ENCODE peak calls at places on chromosome 1, in nine cellular contexts. J, V, Q, O, M, A, K, F and X are unnamed samples.

GRCh38 chr1:19582318-19582717 is 61.8 kb upstream of the NBL1 start:
- DNase-seq in Q (peak; percentile 69), J (peak; percentile 60), O (no peak), M (peak; percentile 31), A (no peak), F (no peak), V (no peak), K (peak; percentile 93), X (peak; percentile 70)

GRCh38 chr1:22365331-22366295 is 86.0 kb upstream of the ZBTB40 start:
- DNase-seq in M (no peak), V (no peak), Q (peak; percentile 22), J (no peak), O (no peak), F (no peak), A (no peak), K (no peak), X (no peak)

GRCh38 chr1:39196244-39197215 is 8.0 kb upstream of the MACF1 start:
- DNase-seq in F (no peak), Q (no peak), A (no peak), V (no peak), M (no peak), O (peak; percentile 61), K (no peak), J (no peak), X (no peak)

GRCh38 chr1:77468556-77468955 is 186.7 kb downstream of the AK5 start:
- DNase-seq in M (no peak), Q (no peak), F (no peak), K (no peak), J (no peak), V (no peak), A (no peak), O (no peak), X (no peak)

GRCh38 chr1:63545780-63546179 is 22.5 kb downstream of the EFCAB7 start:
- DNase-seq in J (no peak), K (no peak), M (no peak), V (no peak), Q (no peak), F (no peak), O (peak; percentile 31), A (no peak), X (no peak)

GRCh38 chr1:204826970-204827369 is 43.7 kb upstream of the NFASC start:
- DNase-seq in M (no peak), A (no peak), O (peak; percentile 9), Q (peak; percentile 36), V (no peak), F (no peak), K (no peak), J (peak; percentile 68), X (peak; percentile 40)

GRCh38 chr1:77824083-77824482 is 44.6 kb downstream of the MIGA1 start:
- DNase-seq in J (no peak), V (no peak), Q (no peak), A (no peak), K (no peak), O (peak; percentile 62), M (no peak), F (no peak), X (no peak)

GRCh38 chr1:59692591-59692990 is 122.2 kb upstream of the HOOK1 start:
- DNase-seq in M (no peak), F (no peak), K (no peak), J (no peak), A (no peak), V (no peak), Q (no peak), O (peak; percentile 92), X (peak; percentile 42)

GRCh38 chr1:182565537-182565936 is 23.5 kb downstream of the RNASEL start:
- DNase-seq in K (no peak), J (no peak), F (no peak), V (no peak), M (no peak), Q (no peak), O (peak; percentile 4), A (no peak), X (no peak)

GRCh38 chr1:15803380-15803779 is 4.1 kb downstream of the UQCRHL start:
- DNase-seq in K (no peak), M (no peak), F (no peak), Q (no peak), V (no peak), J (peak; percentile 71), O (peak; percentile 41), A (no peak), X (peak; percentile 48)

GRCh38 chr1:215710340-215710971 is 143.4 kb downstream of the KCTD3 start:
- DNase-seq in J (peak; percentile 90), F (no peak), K (no peak), O (peak; percentile 58), Q (peak; percentile 67), V (no peak), A (no peak), M (no peak), X (peak; percentile 76)

GRCh38 chr1:165226326-165226725 is 130.2 kb downstream of the LMX1A start:
- DNase-seq in O (no peak), J (no peak), V (no peak), F (no peak), K (no peak), Q (no peak), A (no peak), M (no peak), X (no peak)

GRCh38 chr1:183670169-183670568 is 17.1 kb upstream of the APOBEC4 start:
- DNase-seq in Q (no peak), O (no peak), K (no peak), A (no peak), F (no peak), V (no peak), J (no peak), M (no peak), X (no peak)

GRCh38 chr1:39529901-39530535 is 38.6 kb downstream of the BMP8A start:
- DNase-seq in O (no peak), K (peak; percentile 43), Q (no peak), J (no peak), V (no peak), M (no peak), A (no peak), F (no peak), X (no peak)

DNA sequence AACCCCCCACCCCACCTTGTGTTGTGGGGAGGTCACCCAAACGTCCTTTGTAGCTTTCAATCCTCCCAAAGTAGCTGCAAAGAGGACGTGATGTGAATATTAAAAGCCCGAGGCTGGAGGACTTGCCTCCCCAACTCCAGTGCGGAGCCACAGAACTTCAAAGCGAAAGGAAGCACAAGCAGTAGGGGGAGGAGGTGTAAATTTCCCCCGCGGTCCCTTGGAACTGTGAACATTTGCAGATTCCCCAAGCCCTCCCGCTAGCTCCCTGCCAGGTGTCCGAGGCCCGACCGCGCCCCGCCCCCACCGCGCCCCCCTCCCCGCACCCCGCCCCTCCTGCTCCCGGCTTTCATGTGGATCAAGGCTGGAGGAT is 41.5 kb upstream of the HAO2 start:
- DNase-seq in J (peak; percentile 61), V (no peak), A (no peak), K (no peak), O (no peak), M (no peak), Q (no peak), F (no peak), X (no peak)
- H3K4me1 ChIP-seq in J (peaks cover 8% of the 10 kb centered on the region), V (peaks cover 8% of the 10 kb centered on the region), A (no peaks in the 10 kb centered on the region), K (peaks cover 2% of the 10 kb centered on the region), O (no peaks in the 10 kb centered on the region), M (peaks cover 8% of the 10 kb centered on the region), Q (peaks cover 19% of the 10 kb centered on the region), F (no peaks in the 10 kb centered on the region), X (peaks cover 32% of the 10 kb centered on the region)

GRCh38 chr1:172966844-172967540 is 83.7 kb downstream of the TNFSF18 start:
- DNase-seq in O (peak; percentile 9), Q (no peak), V (no peak), M (no peak), F (no peak), A (no peak), K (no peak), J (no peak), X (no peak)
- H3K27ac ChIP-seq in O (no peak overlapping the region), Q (no peak overlapping the region), V (no peak overlapping the region), M (no peak overlapping the region), F (no peak overlapping the region), A (no peak overlapping the region), K (no peak overlapping the region), J (no peak overlapping the region), X (no peak overlapping the region)

DNA sequence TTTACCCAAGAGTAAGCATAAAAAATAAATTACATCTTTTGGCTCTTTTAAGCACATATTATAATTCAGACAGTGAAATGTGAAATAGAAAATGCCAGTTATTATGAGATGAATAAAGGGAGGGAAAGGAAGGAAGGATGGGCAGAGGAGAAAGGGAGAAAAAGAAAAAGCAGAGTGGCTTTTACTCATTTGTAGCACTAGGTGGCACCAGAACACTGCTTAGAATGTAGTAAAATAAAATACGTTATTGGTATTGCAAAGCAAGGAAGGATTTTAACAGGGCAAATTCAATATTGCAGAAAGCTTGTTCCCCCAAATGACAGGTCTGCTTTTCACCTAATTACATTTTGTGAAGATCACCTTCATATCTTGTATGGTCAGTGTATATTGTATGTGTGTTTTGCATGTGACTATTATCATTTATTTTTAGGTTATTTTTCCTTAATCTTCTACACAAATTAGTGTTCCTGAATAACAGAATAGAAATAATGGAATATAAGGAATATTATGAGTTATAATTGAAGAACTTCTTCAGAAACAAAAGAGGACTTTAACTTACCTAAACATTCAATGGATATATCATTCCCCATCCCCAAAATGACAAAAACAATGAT is 9.1 kb upstream of the PCNX2 start:
- DNase-seq in V (no peak), O (peak; percentile 48), F (no peak), A (no peak), J (peak; percentile 42), M (no peak), K (no peak), Q (no peak), X (peak; percentile 58)
- TF ChIP-seq CTCF in V (peak; percentile 58), O (peak; percentile 78), F (no peak), A (peak; percentile 38), J (peak; percentile 86), M (peak; percentile 75), K (peak; percentile 51), Q (peak; percentile 42), X (peak; percentile 75)

DNA sequence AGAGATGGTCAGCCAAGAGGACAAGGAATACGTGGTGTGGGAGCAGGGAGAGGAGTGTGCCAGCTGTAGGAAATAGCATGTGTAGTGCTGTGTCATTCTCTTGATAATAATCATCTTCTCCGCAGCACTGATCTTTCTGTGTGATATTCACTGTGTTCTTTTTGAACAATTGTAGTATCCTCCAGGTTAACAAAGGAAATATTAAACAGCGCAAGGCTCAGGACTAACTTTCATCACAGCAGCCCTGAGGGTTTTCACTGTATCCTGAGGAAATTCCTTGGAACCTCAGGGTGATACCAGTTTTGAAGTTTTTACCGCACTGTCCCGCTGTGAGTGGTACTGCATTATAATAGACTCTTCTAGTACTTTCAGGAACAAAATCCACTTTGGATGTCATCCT is 228.4 kb upstream of the COA6 start:
- DNase-seq in Q (no peak), K (no peak), F (no peak), J (no peak), A (no peak), M (no peak), V (no peak), O (no peak), X (no peak)
- H3K4me1 ChIP-seq in Q (no peaks in the 10 kb centered on the region), K (no peaks in the 10 kb centered on the region), F (no peaks in the 10 kb centered on the region), J (no peaks in the 10 kb centered on the region), A (no peaks in the 10 kb centered on the region), M (no peaks in the 10 kb centered on the region), V (no peaks in the 10 kb centered on the region), O (no peaks in the 10 kb centered on the region), X (no peaks in the 10 kb centered on the region)

GRCh38 chr1:17544951-17545350 is 5.5 kb downstream of the ARHGEF10L start:
- DNase-seq in O (peak; percentile 67), J (no peak), Q (no peak), V (no peak), K (no peak), M (no peak), F (no peak), A (no peak), X (no peak)
- H3K27ac ChIP-seq in O (no peak overlapping the region), J (no peak overlapping the region), Q (no peak overlapping the region), V (peak overlapping the region; percentile 99), K (no peak overlapping the region), M (peak overlapping the region; percentile 58), F (peak overlapping the region; percentile 47), A (peak overlapping the region; percentile 63), X (no peak overlapping the region)